ENCODE peak calls at places on chromosomes 11 and 22, in seven cellular contexts. U, O, E, C, V, N and K are unnamed samples.

GRCh38 chr22:43921361-43921760 is 2.2 kb upstream of the PNPLA3 start:
- DNase-seq in U (no peak), O (no peak), E (no peak), C (no peak), V (no peak), N (no peak), K (no peak)

GRCh38 chr22:48516571-48516970 is 1311.1 kb downstream of the BRD1 start:
- DNase-seq in U (no peak), O (no peak), E (no peak), C (no peak), V (no peak), N (no peak), K (no peak)

GRCh38 chr11:69862331-69862761 is 43.1 kb upstream of the FGF3 start:
- DNase-seq in U (no peak), O (no peak), E (no peak), C (no peak), V (no peak), N (no peak), K (no peak)

GRCh38 chr11:70265341-70265740 is 5.1 kb upstream of the PPFIA1 start:
- DNase-seq in U (no peak), O (no peak), E (no peak), C (no peak), V (no peak), N (no peak), K (no peak)

GRCh38 chr22:45366713-45367112 is 46.7 kb downstream of the SMC1B start:
- DNase-seq in U (no peak), O (no peak), E (no peak), C (no peak), V (no peak), N (no peak), K (no peak)

GRCh38 chr11:76670475-76671235 is at the start of gene LRRC32:
- DNase-seq in U (peak; percentile 79), O (peak; percentile 56), E (no peak), C (no peak), V (peak; percentile 60), N (no peak), K (peak; percentile 67)

GRCh38 chr11:20360650-20361049 is 2.9 kb upstream of the HTATIP2 start:
- DNase-seq in U (no peak), O (no peak), E (peak; percentile 50), C (no peak), V (no peak), N (no peak), K (no peak)

GRCh38 chr11:95586681-95587080 is 202.9 kb downstream of the FAM76B start:
- DNase-seq in U (no peak), O (no peak), E (no peak), C (no peak), V (no peak), N (no peak), K (no peak)

GRCh38 chr22:46661221-46661851 is 41.1 kb downstream of the GRAMD4 start:
- DNase-seq in U (no peak), O (no peak), E (no peak), C (no peak), V (no peak), N (no peak), K (no peak)

GRCh38 chr22:46662226-46662625 is 42.0 kb downstream of the GRAMD4 start:
- DNase-seq in U (no peak), O (no peak), E (no peak), C (no peak), V (no peak), N (no peak), K (no peak)

GRCh38 chr22:46659059-46659790 is 39.0 kb downstream of the GRAMD4 start:
- DNase-seq in U (no peak), O (no peak), E (no peak), C (no peak), V (no peak), N (no peak), K (no peak)

GRCh38 chr22:46659791-46660186 is 39.6 kb downstream of the GRAMD4 start:
- DNase-seq in U (no peak), O (no peak), E (no peak), C (no peak), V (no peak), N (no peak), K (no peak)

GRCh38 chr22:46660604-46661201 is 40.5 kb downstream of the GRAMD4 start:
- DNase-seq in U (no peak), O (no peak), E (no peak), C (no peak), V (no peak), N (no peak), K (no peak)
- TF ChIP-seq CTCF in U (no peak), O (no peak), E (no peak), C (no peak), V (no peak), N (no peak), K (no peak)

GRCh38 chr11:73307323-73308002 is 613 bp upstream of the ARHGEF17 start:
- DNase-seq in U (peak; percentile 99), O (peak; percentile 99), E (peak; percentile 94), C (peak; percentile 99), V (peak; percentile 92), N (peak; percentile 91), K (peak; percentile 99)
- TF ChIP-seq CTCF in U (peak; percentile 76), O (peak; percentile 83), E (peak; percentile 46), C (peak; percentile 84), V (peak; percentile 91), N (peak; percentile 89), K (peak; percentile 86)

DNA sequence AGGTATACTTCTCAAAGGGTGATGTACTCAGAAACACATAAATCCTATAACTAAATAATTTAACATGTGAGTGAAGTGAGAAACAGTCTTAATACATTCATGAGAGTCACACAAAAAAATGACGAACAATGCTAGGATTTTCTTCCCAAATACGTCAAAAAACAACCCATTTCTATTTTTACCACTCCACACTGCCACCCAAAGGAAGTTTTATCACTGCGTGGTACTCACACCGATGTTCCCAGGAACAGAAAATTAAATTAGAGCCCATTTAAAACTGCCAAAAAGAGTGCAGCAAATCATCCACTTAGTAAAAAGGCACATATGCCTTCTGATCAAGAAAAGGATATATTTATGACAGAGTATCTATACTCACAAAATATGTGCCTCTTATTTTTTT is 710.9 kb upstream of the FAT3 start:
- DNase-seq in U (no peak), O (no peak), E (no peak), C (no peak), V (no peak), N (no peak), K (no peak)
- TF ChIP-seq CTCF in U (no peak), O (peak; percentile 57), E (no peak), C (peak; percentile 60), V (no peak), N (no peak), K (no peak)

GRCh38 chr11:118997627-118998387 is at the start of gene CENATAC:
- DNase-seq in U (peak; percentile 99), O (peak; percentile 96), E (peak; percentile 97), C (peak; percentile 96), V (peak; percentile 99), N (peak; percentile 35), K (peak; percentile 91)

GRCh38 chr11:119000906-119001305 is 3.0 kb downstream of the CENATAC start:
- DNase-seq in U (no peak), O (no peak), E (no peak), C (no peak), V (peak; percentile 0), N (no peak), K (no peak)

GRCh38 chr11:118998388-118998717 is 415 bp downstream of the CENATAC start:
- DNase-seq in U (no peak), O (peak; percentile 55), E (no peak), C (no peak), V (no peak), N (no peak), K (no peak)

GRCh38 chr11:118998822-118999221 is 884 bp downstream of the CENATAC start:
- DNase-seq in U (no peak), O (peak; percentile 66), E (no peak), C (no peak), V (peak; percentile 47), N (peak; percentile 18), K (no peak)

DNA sequence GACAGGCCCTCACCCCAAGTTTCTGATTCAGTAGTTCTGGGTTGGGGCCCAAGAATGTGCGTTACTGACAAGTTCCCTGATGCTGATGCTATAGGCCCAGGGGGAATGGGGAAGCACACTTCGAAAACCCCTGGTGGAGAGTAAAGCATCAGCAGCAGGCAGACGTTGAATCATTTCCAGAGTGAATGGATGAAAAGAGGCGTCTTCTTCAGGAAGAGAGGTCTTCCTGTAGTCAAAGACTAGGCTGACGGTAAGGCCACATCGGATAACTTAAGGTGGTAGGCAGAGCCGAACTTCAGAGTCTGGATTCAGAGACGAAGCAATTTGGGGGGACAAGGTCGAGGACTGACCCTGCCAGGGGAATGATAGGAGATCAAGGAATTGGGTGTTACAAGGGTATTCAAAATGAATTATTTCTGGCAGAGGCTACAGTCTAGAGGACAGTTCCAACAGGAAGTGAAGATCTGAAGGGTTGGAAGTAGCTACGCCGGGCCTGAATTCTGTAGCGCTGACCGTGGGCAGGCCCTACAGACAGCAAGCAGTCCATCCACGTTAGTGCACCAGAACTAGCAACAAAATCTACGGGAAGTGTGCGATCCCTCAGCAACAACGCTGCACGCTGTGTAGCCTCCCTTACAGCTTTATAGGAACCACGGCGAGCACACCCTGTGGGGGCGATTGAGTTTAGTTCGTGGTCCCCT is 862 bp upstream of the CENATAC start:
- DNase-seq in U (no peak), O (peak; percentile 40), E (no peak), C (no peak), V (peak; percentile 55), N (no peak), K (peak; percentile 17)
- TF ChIP-seq CTCF in U (peak; percentile 11), O (peak; percentile 51), E (peak; percentile 48), C (peak; percentile 15), V (peak; percentile 36), N (peak; percentile 17), K (peak; percentile 28)

DNA sequence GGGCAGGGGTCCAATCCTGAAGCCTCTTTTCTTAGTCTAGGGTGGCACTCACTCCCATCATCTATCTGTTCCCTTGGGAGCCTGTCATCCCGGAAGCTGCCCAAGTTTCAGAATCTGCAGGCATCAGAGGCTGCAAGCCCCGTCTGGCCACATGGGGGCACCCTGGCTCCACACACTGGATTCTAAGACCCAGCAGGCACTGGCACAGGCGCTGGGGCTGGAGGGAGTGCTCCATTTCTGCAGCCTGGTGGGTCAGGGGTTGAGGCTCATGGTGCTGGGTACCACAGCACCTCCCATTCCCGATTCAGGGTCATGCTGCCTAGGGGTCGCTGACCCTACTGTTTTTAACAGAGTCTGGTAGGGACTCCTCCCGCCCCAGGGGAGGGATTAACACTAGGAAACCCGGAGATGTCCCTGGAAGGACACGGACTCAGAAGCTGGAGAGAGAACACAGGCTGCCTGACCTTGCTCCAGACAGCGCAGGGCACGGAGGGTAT is 243.9 kb upstream of the SYN3 start:
- DNase-seq in U (peak; percentile 84), O (peak; percentile 87), E (peak; percentile 50), C (peak; percentile 92), V (peak; percentile 56), N (peak; percentile 7), K (peak; percentile 90)
- TF ChIP-seq CTCF in U (peak; percentile 95), O (peak; percentile 97), E (no peak), C (peak; percentile 99), V (peak; percentile 76), N (peak; percentile 99), K (peak; percentile 83)